ENCODE peak calls at places on chromosomes 5 and 9, in eight cellular contexts. One of them, this sample, is unnamed.

GRCh38 chr9:16816006-16816405 is 54.5 kb downstream of the BNC2 start:
- DNase-seq in AG10803: no peak
- DNase-seq in fibroblast of the aortic adventitia: no peak
- DNase-seq in trophoblast cell: no peak
- DNase-seq in iris pigment epithelial cell: no peak
- DNase-seq in brain microvascular endothelial cell: no peak
- DNase-seq in AG04450: no peak
- DNase-seq in CD4-positive, alpha-beta T cell: no peak
- DNase-seq in this sample: no peak

GRCh38 chr5:77022511-77023417 is 7.4 kb upstream of the AGGF1 start:
- DNase-seq in iris pigment epithelial cell: no peak
- DNase-seq in brain microvascular endothelial cell: no peak
- DNase-seq in AG04450: no peak
- DNase-seq in fibroblast of the aortic adventitia: no peak
- DNase-seq in trophoblast cell: no peak
- DNase-seq in AG10803: no peak
- DNase-seq in CD4-positive, alpha-beta T cell: no peak
- DNase-seq in this sample: no peak

GRCh38 chr5:1001406-1002270 is 7.0 kb upstream of the NKD2 start:
- DNase-seq in CD4-positive, alpha-beta T cell: no peak
- DNase-seq in trophoblast cell: no peak
- DNase-seq in brain microvascular endothelial cell: no peak
- DNase-seq in AG04450: no peak
- DNase-seq in fibroblast of the aortic adventitia: no peak
- DNase-seq in iris pigment epithelial cell: no peak
- DNase-seq in AG10803: no peak
- DNase-seq in this sample: no peak

GRCh38 chr9:124206391-124206790 is 51.4 kb upstream of the NEK6 start:
- DNase-seq in AG10803: no peak
- DNase-seq in fibroblast of the aortic adventitia: no peak
- DNase-seq in AG04450: no peak
- DNase-seq in trophoblast cell: no peak
- DNase-seq in brain microvascular endothelial cell: no peak
- DNase-seq in CD4-positive, alpha-beta T cell: no peak
- DNase-seq in iris pigment epithelial cell: no peak
- DNase-seq in this sample: no peak

GRCh38 chr5:142872795-142873194 is 102.6 kb downstream of the ARHGAP26 start:
- DNase-seq in brain microvascular endothelial cell: peak
- DNase-seq in AG04450: no peak
- DNase-seq in trophoblast cell: peak
- DNase-seq in CD4-positive, alpha-beta T cell: no peak
- DNase-seq in iris pigment epithelial cell: peak
- DNase-seq in AG10803: no peak
- DNase-seq in fibroblast of the aortic adventitia: peak
- DNase-seq in this sample: no peak

GRCh38 chr5:138449501-138450239 is 10.8 kb downstream of the REEP2 start:
- DNase-seq in CD4-positive, alpha-beta T cell: peak
- DNase-seq in iris pigment epithelial cell: peak
- DNase-seq in brain microvascular endothelial cell: peak
- DNase-seq in AG10803: peak
- DNase-seq in trophoblast cell: peak
- DNase-seq in AG04450: peak
- DNase-seq in fibroblast of the aortic adventitia: peak
- DNase-seq in this sample: peak

GRCh38 chr9:69122086-69122390 is 52.0 kb upstream of the TJP2 start:
- DNase-seq in fibroblast of the aortic adventitia: peak
- DNase-seq in trophoblast cell: peak
- DNase-seq in AG04450: no peak
- DNase-seq in AG10803: peak
- DNase-seq in brain microvascular endothelial cell: peak
- DNase-seq in CD4-positive, alpha-beta T cell: peak
- DNase-seq in iris pigment epithelial cell: peak
- DNase-seq in this sample: peak

GRCh38 chr9:86281577-86282076 is 711 bp downstream of the ISCA1 start:
- DNase-seq in CD4-positive, alpha-beta T cell: no peak
- DNase-seq in iris pigment epithelial cell: no peak
- DNase-seq in AG10803: peak
- DNase-seq in fibroblast of the aortic adventitia: no peak
- DNase-seq in trophoblast cell: no peak
- DNase-seq in brain microvascular endothelial cell: no peak
- DNase-seq in AG04450: no peak
- DNase-seq in this sample: no peak

GRCh38 chr9:91422832-91423711 is 560 bp downstream of the NFIL3 start:
- DNase-seq in trophoblast cell: peak
- DNase-seq in fibroblast of the aortic adventitia: peak
- DNase-seq in AG04450: peak
- DNase-seq in AG10803: peak
- DNase-seq in iris pigment epithelial cell: peak
- DNase-seq in brain microvascular endothelial cell: peak
- DNase-seq in CD4-positive, alpha-beta T cell: peak
- DNase-seq in this sample: peak

GRCh38 chr5:112492291-112492690 is 73.2 kb upstream of the EPB41L4A start:
- DNase-seq in CD4-positive, alpha-beta T cell: no peak
- DNase-seq in trophoblast cell: peak
- DNase-seq in iris pigment epithelial cell: peak
- DNase-seq in AG10803: peak
- DNase-seq in AG04450: peak
- DNase-seq in brain microvascular endothelial cell: peak
- DNase-seq in fibroblast of the aortic adventitia: peak
- DNase-seq in this sample: no peak

GRCh38 chr9:126372716-126373115 is 46.1 kb downstream of the MVB12B start:
- DNase-seq in AG04450: no peak
- DNase-seq in iris pigment epithelial cell: no peak
- DNase-seq in fibroblast of the aortic adventitia: no peak
- DNase-seq in brain microvascular endothelial cell: no peak
- DNase-seq in AG10803: no peak
- DNase-seq in CD4-positive, alpha-beta T cell: no peak
- DNase-seq in trophoblast cell: no peak
- DNase-seq in this sample: no peak

GRCh38 chr5:69525490-69525889 is 32.9 kb downstream of the OCLN start:
- DNase-seq in AG10803: no peak
- DNase-seq in iris pigment epithelial cell: no peak
- DNase-seq in trophoblast cell: no peak
- DNase-seq in fibroblast of the aortic adventitia: no peak
- DNase-seq in AG04450: no peak
- DNase-seq in brain microvascular endothelial cell: no peak
- DNase-seq in CD4-positive, alpha-beta T cell: no peak
- DNase-seq in this sample: no peak

GRCh38 chr5:80915716-80916115 is 44.4 kb upstream of the RASGRF2 start:
- DNase-seq in brain microvascular endothelial cell: peak
- DNase-seq in trophoblast cell: peak
- DNase-seq in AG04450: no peak
- DNase-seq in iris pigment epithelial cell: peak
- DNase-seq in AG10803: no peak
- DNase-seq in fibroblast of the aortic adventitia: peak
- DNase-seq in CD4-positive, alpha-beta T cell: no peak
- DNase-seq in this sample: no peak

GRCh38 chr9:98924971-98925820 is 18.5 kb upstream of the COL15A1 start:
- DNase-seq in trophoblast cell: no peak
- DNase-seq in fibroblast of the aortic adventitia: no peak
- DNase-seq in AG10803: no peak
- DNase-seq in CD4-positive, alpha-beta T cell: no peak
- DNase-seq in iris pigment epithelial cell: no peak
- DNase-seq in brain microvascular endothelial cell: no peak
- DNase-seq in AG04450: no peak
- DNase-seq in this sample: no peak

GRCh38 chr5:138655530-138656245 is 80.5 kb upstream of the HSPA9 start:
- DNase-seq in fibroblast of the aortic adventitia: peak
- DNase-seq in AG04450: no peak
- DNase-seq in iris pigment epithelial cell: no peak
- DNase-seq in AG10803: no peak
- DNase-seq in CD4-positive, alpha-beta T cell: no peak
- DNase-seq in brain microvascular endothelial cell: no peak
- DNase-seq in trophoblast cell: no peak
- DNase-seq in this sample: no peak

GRCh38 chr5:79263290-79263689 is 27.4 kb downstream of the JMY start:
- DNase-seq in brain microvascular endothelial cell: no peak
- DNase-seq in AG04450: no peak
- DNase-seq in fibroblast of the aortic adventitia: no peak
- DNase-seq in AG10803: no peak
- DNase-seq in CD4-positive, alpha-beta T cell: no peak
- DNase-seq in iris pigment epithelial cell: no peak
- DNase-seq in trophoblast cell: no peak
- DNase-seq in this sample: no peak

GRCh38 chr5:141135030-141135717 is at the start of gene PCDHB5:
- DNase-seq in brain microvascular endothelial cell: no peak
- DNase-seq in AG04450: no peak
- DNase-seq in fibroblast of the aortic adventitia: peak
- DNase-seq in AG10803: peak
- DNase-seq in CD4-positive, alpha-beta T cell: no peak
- DNase-seq in trophoblast cell: no peak
- DNase-seq in iris pigment epithelial cell: peak
- DNase-seq in this sample: peak

GRCh38 chr9:125703662-125704061 is 3.3 kb downstream of the MAPKAP1 start:
- DNase-seq in AG04450: no peak
- DNase-seq in brain microvascular endothelial cell: no peak
- DNase-seq in CD4-positive, alpha-beta T cell: no peak
- DNase-seq in trophoblast cell: no peak
- DNase-seq in iris pigment epithelial cell: no peak
- DNase-seq in AG10803: no peak
- DNase-seq in fibroblast of the aortic adventitia: no peak
- DNase-seq in this sample: no peak